ENCODE peak calls at places on chromosome 15, in nine cellular contexts. L is sigmoid colon, U is prostate gland, D is mammary epithelial cell, O is right lobe of liver, J is upper lobe of right lung, B is spleen, H is vagina, F is Panc1. G is an unnamed sample. For H3K4me1 and H3K9me3, the result is how much of the 10 kb centered on the place peaks cover.

GRCh38 chr15:69953816-69954215 is 143.9 kb downstream of the TLE3 start:
- DNase-seq in L (no peak), U (no peak), D (no peak), O (no peak), J (no peak), B (no peak), H (no peak), F (no peak), G (no peak)

GRCh38 chr15:49187537-49188245 is 17.6 kb downstream of the GALK2 start:
- DNase-seq in L (no peak), U (no peak), D (no peak), O (no peak), J (no peak), B (no peak), H (no peak), F (no peak), G (no peak)

GRCh38 chr15:96338772-96339661 is 8.5 kb downstream of the NR2F2 start:
- DNase-seq in L (no peak), U (no peak), D (no peak), O (no peak), J (no peak), B (no peak), H (no peak), F (no peak), G (no peak)

GRCh38 chr15:78811124-78811824 is at the start of gene ADAMTS7:
- DNase-seq in L (peak), U (peak), D (peak), O (peak), J (peak), B (peak), H (no peak), F (no peak), G (peak)

GRCh38 chr15:72197460-72198409 is at the start of gene GRAMD2A:
- DNase-seq in L (no peak), U (no peak), D (peak), O (no peak), J (peak), B (peak), H (no peak), F (no peak), G (no peak)

GRCh38 chr15:90557651-90558084 is 27.9 kb downstream of the CRTC3 start:
- DNase-seq in L (peak), U (peak), D (no peak), O (peak), J (no peak), B (no peak), H (no peak), F (no peak), G (no peak)

GRCh38 chr15:36235173-36235572 is 344.3 kb upstream of the CDIN1 start:
- DNase-seq in L (no peak), U (no peak), D (no peak), O (no peak), J (no peak), B (no peak), H (no peak), F (no peak), G (no peak)

GRCh38 chr15:70486451-70487379 is 276.6 kb downstream of the UACA start:
- DNase-seq in L (peak), U (no peak), D (peak), O (peak), J (peak), B (peak), H (no peak), F (no peak), G (no peak)

GRCh38 chr15:65054333-65055200 is 9.4 kb downstream of the SLC51B start:
- DNase-seq in L (peak), U (peak), D (peak), O (peak), J (peak), B (peak), H (no peak), F (no peak), G (peak)

GRCh38 chr15:31295660-31296059 is 31.0 kb upstream of the KLF13 start:
- DNase-seq in L (peak), U (peak), D (no peak), O (peak), J (peak), B (peak), H (peak), F (no peak), G (peak)

GRCh38 chr15:67116742-67117141 is 51.3 kb downstream of the SMAD3 start:
- DNase-seq in L (no peak), U (no peak), D (no peak), O (no peak), J (no peak), B (peak), H (no peak), F (no peak), G (no peak)
- H3K4me1 ChIP-seq in L (half or more), U (under half), D (under half), O (half or more), J (half or more), B (half or more), H (half or more), F (half or more), G (under half)

GRCh38 chr15:26634319-26634718 is 138.5 kb downstream of the GABRB3 start:
- DNase-seq in L (no peak), U (no peak), D (no peak), O (no peak), J (no peak), B (no peak), H (no peak), F (no peak), G (peak)
- H3K9me3 ChIP-seq in L (under half), U (under half), D (under half), O (under half), J (under half), B (under half), H (under half), F (under half), G (under half)

GRCh38 chr15:99726333-99726732 is 6.9 kb downstream of the LYSMD4 start:
- DNase-seq in L (no peak), U (no peak), D (no peak), O (no peak), J (no peak), B (no peak), H (no peak), F (no peak), G (no peak)
- H3K4me3 ChIP-seq in L (no peak), U (no peak), D (no peak), O (no peak), J (no peak), B (no peak), H (no peak), F (no peak), G (no peak)

GRCh38 chr15:42368096-42368495 is 8.8 kb downstream of the CAPN3 start:
- DNase-seq in L (no peak), U (no peak), D (no peak), O (no peak), J (no peak), B (no peak), H (no peak), F (no peak), G (no peak)
- H3K4me1 ChIP-seq in L (under half), U (under half), D (under half), O (under half), J (under half), B (under half), H (under half), F (under half), G (under half)

GRCh38 chr15:25072857-25073476 is 118.2 kb downstream of the SNRPN start:
- DNase-seq in L (no peak), U (no peak), D (no peak), O (no peak), J (no peak), B (no peak), H (no peak), F (no peak), G (no peak)
- H3K9me3 ChIP-seq in L (half or more), U (under half), D (half or more), O (under half), J (half or more), B (half or more), H (half or more), F (half or more), G (under half)

DNA sequence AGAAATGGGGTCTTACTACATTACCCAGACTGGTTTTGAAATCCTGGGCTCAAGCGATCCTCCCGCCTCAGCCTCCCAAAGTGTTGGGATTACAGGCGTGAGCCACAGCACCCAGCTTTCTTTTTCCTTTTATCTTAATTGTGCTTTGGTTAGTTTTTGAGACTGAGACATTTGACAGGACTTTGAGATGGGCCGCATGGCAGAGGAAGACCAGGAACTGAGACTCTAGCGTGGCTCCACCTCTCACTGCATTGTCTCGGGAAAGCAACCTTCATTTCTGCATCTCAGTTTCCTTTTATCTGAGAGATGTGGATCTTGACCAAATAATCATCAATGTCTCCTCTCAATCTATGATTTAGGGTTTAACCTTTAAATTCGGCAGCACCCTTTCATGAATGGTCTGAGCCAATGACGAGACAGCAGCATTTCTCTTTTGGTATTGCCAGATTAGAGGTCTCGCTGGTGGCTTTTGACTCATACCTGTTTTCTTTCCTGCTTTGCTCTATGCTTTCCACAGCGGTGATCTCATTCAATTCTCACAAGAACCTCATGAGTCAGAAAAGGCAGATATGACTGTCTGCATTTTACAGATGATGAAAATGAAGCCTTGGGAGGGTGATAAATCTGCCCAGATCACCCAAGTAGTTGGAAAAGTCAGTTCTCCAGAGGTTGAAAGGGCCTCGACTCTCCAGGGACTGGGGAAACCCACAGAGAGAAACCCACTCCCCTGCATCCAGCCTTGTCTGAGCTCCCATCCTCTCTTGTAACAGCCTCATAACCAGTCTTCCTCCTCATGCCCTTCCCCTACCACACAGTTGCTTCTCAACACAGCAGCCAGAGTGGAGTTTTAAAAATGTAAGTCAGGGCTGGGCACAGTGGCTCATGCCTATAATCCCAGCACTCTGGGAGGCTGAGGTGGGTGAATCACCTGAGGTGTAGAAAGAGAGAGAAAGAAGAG is 84.8 kb upstream of the FOXB1 start:
- DNase-seq in L (no peak), U (no peak), D (peak), O (no peak), J (no peak), B (no peak), H (no peak), F (peak), G (no peak)
- H3K4me3 ChIP-seq in L (no peak), U (no peak), D (no peak), O (no peak), J (no peak), B (no peak), H (no peak), F (no peak), G (no peak)